ENCODE peak calls at places on chromosomes 4 and X, in eight cellular contexts. One of them, this sample, is unnamed.
A peak's percentile ranks its signal among the peaks of the same experiment; 100 is the strongest.

GRCh38 chr4:42399393-42399792 is 2.1 kb downstream of the SHISA3 start:
- DNase-seq in neural progenitor cell: peak; percentile 45
- DNase-seq in BJ: no peak
- DNase-seq in AG09309: no peak
- DNase-seq in fibroblast of the aortic adventitia: no peak
- DNase-seq in NB4: no peak
- DNase-seq in brain microvascular endothelial cell: no peak
- DNase-seq in fibroblast of lung: no peak
- DNase-seq in this sample: no peak

GRCh38 chrX:40855411-40855810 is 120.1 kb upstream of the MED14 start:
- DNase-seq in neural progenitor cell: no peak
- DNase-seq in BJ: no peak
- DNase-seq in AG09309: peak; percentile 49
- DNase-seq in fibroblast of the aortic adventitia: peak; percentile 72
- DNase-seq in NB4: no peak
- DNase-seq in brain microvascular endothelial cell: no peak
- DNase-seq in fibroblast of lung: peak; percentile 41
- DNase-seq in this sample: no peak

GRCh38 chr4:168562021-168562691 is 65.3 kb downstream of the PALLD start:
- DNase-seq in neural progenitor cell: no peak
- DNase-seq in BJ: no peak
- DNase-seq in AG09309: no peak
- DNase-seq in fibroblast of the aortic adventitia: peak; percentile 28
- DNase-seq in NB4: no peak
- DNase-seq in brain microvascular endothelial cell: no peak
- DNase-seq in fibroblast of lung: peak; percentile 80
- DNase-seq in this sample: peak; percentile 52

GRCh38 chrX:150504399-150505186 is 63.8 kb upstream of the MTM1 start:
- DNase-seq in neural progenitor cell: peak; percentile 19
- DNase-seq in BJ: no peak
- DNase-seq in AG09309: no peak
- DNase-seq in fibroblast of the aortic adventitia: peak; percentile 50
- DNase-seq in NB4: no peak
- DNase-seq in brain microvascular endothelial cell: no peak
- DNase-seq in fibroblast of lung: peak; percentile 33
- DNase-seq in this sample: peak; percentile 15

GRCh38 chrX:150361777-150362351 is 1.3 kb upstream of the MAMLD1 start:
- DNase-seq in neural progenitor cell: peak; percentile 36
- DNase-seq in BJ: no peak
- DNase-seq in AG09309: no peak
- DNase-seq in fibroblast of the aortic adventitia: peak; percentile 12
- DNase-seq in NB4: no peak
- DNase-seq in brain microvascular endothelial cell: no peak
- DNase-seq in fibroblast of lung: peak; percentile 50
- DNase-seq in this sample: no peak

GRCh38 chr4:147739239-147739823 is 7.4 kb downstream of the ARHGAP10 start:
- DNase-seq in neural progenitor cell: no peak
- DNase-seq in BJ: no peak
- DNase-seq in AG09309: no peak
- DNase-seq in fibroblast of the aortic adventitia: no peak
- DNase-seq in NB4: no peak
- DNase-seq in brain microvascular endothelial cell: peak; percentile 80
- DNase-seq in fibroblast of lung: no peak
- DNase-seq in this sample: no peak

GRCh38 chr4:18641334-18641733 is 619.8 kb upstream of the LCORL start:
- DNase-seq in neural progenitor cell: no peak
- DNase-seq in BJ: no peak
- DNase-seq in AG09309: no peak
- DNase-seq in fibroblast of the aortic adventitia: no peak
- DNase-seq in NB4: no peak
- DNase-seq in brain microvascular endothelial cell: no peak
- DNase-seq in fibroblast of lung: no peak
- DNase-seq in this sample: no peak

GRCh38 chr4:44760142-44760898 is 34.0 kb upstream of the GNPDA2 start:
- DNase-seq in neural progenitor cell: peak; percentile 52
- DNase-seq in BJ: no peak
- DNase-seq in AG09309: peak; percentile 8
- DNase-seq in fibroblast of the aortic adventitia: peak; percentile 65
- DNase-seq in NB4: peak; percentile 58
- DNase-seq in brain microvascular endothelial cell: peak; percentile 7
- DNase-seq in fibroblast of lung: peak; percentile 22
- DNase-seq in this sample: peak; percentile 60

GRCh38 chrX:144616317-144616716 is 631.0 kb upstream of the SPANXN1 start:
- DNase-seq in neural progenitor cell: no peak
- DNase-seq in BJ: no peak
- DNase-seq in AG09309: no peak
- DNase-seq in fibroblast of the aortic adventitia: no peak
- DNase-seq in NB4: no peak
- DNase-seq in brain microvascular endothelial cell: no peak
- DNase-seq in fibroblast of lung: peak; percentile 1
- DNase-seq in this sample: no peak

GRCh38 chr4:656651-657337 is 17.3 kb downstream of the ATP5ME start:
- DNase-seq in neural progenitor cell: peak; percentile 2
- DNase-seq in BJ: no peak
- DNase-seq in AG09309: no peak
- DNase-seq in fibroblast of the aortic adventitia: no peak
- DNase-seq in NB4: no peak
- DNase-seq in brain microvascular endothelial cell: no peak
- DNase-seq in fibroblast of lung: no peak
- DNase-seq in this sample: peak; percentile 19

GRCh38 chr4:14294611-14295010 is 667.1 kb upstream of the BOD1L1 start:
- DNase-seq in neural progenitor cell: no peak
- DNase-seq in BJ: no peak
- DNase-seq in AG09309: no peak
- DNase-seq in fibroblast of the aortic adventitia: peak; percentile 50
- DNase-seq in NB4: no peak
- DNase-seq in brain microvascular endothelial cell: no peak
- DNase-seq in fibroblast of lung: peak; percentile 40
- DNase-seq in this sample: peak; percentile 22

GRCh38 chrX:134821370-134821769 is 163.1 kb upstream of the PLAC1 start:
- DNase-seq in neural progenitor cell: no peak
- DNase-seq in BJ: no peak
- DNase-seq in AG09309: no peak
- DNase-seq in fibroblast of the aortic adventitia: peak; percentile 41
- DNase-seq in NB4: peak; percentile 57
- DNase-seq in brain microvascular endothelial cell: peak; percentile 28
- DNase-seq in fibroblast of lung: peak; percentile 56
- DNase-seq in this sample: peak; percentile 73

GRCh38 chr4:76689079-76689817 is 208.7 kb downstream of the SOWAHB start:
- DNase-seq in neural progenitor cell: peak; percentile 91
- DNase-seq in BJ: no peak
- DNase-seq in AG09309: no peak
- DNase-seq in fibroblast of the aortic adventitia: no peak
- DNase-seq in NB4: no peak
- DNase-seq in brain microvascular endothelial cell: no peak
- DNase-seq in fibroblast of lung: peak; percentile 48
- DNase-seq in this sample: no peak
- TF ChIP-seq CTCF in neural progenitor cell: no peak
- TF ChIP-seq CTCF in BJ: no peak
- TF ChIP-seq CTCF in AG09309: no peak
- TF ChIP-seq CTCF in fibroblast of the aortic adventitia: no peak
- TF ChIP-seq CTCF in NB4: no peak
- TF ChIP-seq CTCF in brain microvascular endothelial cell: no peak
- TF ChIP-seq CTCF in fibroblast of lung: no peak
- TF ChIP-seq CTCF in this sample: no peak

DNA sequence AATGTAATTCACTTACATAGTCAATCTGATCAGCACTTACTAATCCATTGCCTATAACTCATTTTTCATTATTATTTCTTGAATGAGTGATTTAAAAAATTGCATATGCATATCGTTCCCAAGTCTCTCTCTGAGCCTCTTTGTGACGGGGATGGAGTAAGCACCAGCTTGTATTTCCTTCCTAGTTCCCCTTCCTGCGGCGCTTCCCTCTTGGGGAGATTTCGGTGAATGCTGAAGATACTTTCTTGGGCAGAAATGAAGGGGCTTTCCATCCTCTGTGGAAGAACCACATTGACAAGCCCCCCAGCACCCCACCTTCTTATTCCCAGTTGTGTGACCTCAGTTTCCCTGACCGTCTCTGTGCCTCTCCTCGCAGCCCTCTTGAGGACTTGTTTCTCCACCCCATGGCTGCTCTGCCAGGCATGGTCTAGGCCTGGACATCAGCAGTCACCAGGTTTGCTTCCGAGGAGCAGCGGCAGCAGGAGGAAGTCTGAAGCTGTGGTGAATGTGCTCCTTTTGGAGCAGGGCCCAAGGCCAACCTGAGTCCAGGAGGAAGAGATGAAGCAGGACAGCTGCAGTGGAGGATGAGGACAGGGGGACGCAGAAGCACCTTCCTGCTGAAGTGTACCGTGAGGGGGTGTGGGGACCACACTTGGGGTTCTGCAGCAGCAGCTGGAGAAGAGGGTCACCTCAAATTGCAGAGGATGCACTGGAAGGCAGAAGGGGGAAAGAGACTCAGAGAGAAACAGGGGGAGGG is 124.9 kb downstream of the IRF2 start:
- DNase-seq in neural progenitor cell: no peak
- DNase-seq in BJ: no peak
- DNase-seq in AG09309: no peak
- DNase-seq in fibroblast of the aortic adventitia: no peak
- DNase-seq in NB4: no peak
- DNase-seq in brain microvascular endothelial cell: no peak
- DNase-seq in fibroblast of lung: no peak
- DNase-seq in this sample: no peak
- H3K4me3 ChIP-seq in neural progenitor cell: no peak overlapping the region
- H3K4me3 ChIP-seq in BJ: no peak overlapping the region
- H3K4me3 ChIP-seq in AG09309: no peak overlapping the region
- H3K4me3 ChIP-seq in fibroblast of the aortic adventitia: no peak overlapping the region
- H3K4me3 ChIP-seq in NB4: no peak overlapping the region
- H3K4me3 ChIP-seq in brain microvascular endothelial cell: no peak overlapping the region
- H3K4me3 ChIP-seq in fibroblast of lung: no peak overlapping the region
- H3K4me3 ChIP-seq in this sample: no peak overlapping the region

GRCh38 chr4:2168469-2169319 is 73.2 kb downstream of the HAUS3 start:
- DNase-seq in neural progenitor cell: no peak
- DNase-seq in BJ: no peak
- DNase-seq in AG09309: no peak
- DNase-seq in fibroblast of the aortic adventitia: no peak
- DNase-seq in NB4: no peak
- DNase-seq in brain microvascular endothelial cell: no peak
- DNase-seq in fibroblast of lung: no peak
- DNase-seq in this sample: no peak
- TF ChIP-seq CTCF in neural progenitor cell: no peak
- TF ChIP-seq CTCF in BJ: no peak
- TF ChIP-seq CTCF in AG09309: no peak
- TF ChIP-seq CTCF in fibroblast of the aortic adventitia: no peak
- TF ChIP-seq CTCF in NB4: no peak
- TF ChIP-seq CTCF in brain microvascular endothelial cell: no peak
- TF ChIP-seq CTCF in fibroblast of lung: no peak
- TF ChIP-seq CTCF in this sample: no peak

GRCh38 chr4:111793686-111794085 is 351.6 kb upstream of the FAM241A start:
- DNase-seq in neural progenitor cell: no peak
- DNase-seq in BJ: no peak
- DNase-seq in AG09309: no peak
- DNase-seq in fibroblast of the aortic adventitia: no peak
- DNase-seq in NB4: no peak
- DNase-seq in brain microvascular endothelial cell: no peak
- DNase-seq in fibroblast of lung: no peak
- DNase-seq in this sample: no peak

GRCh38 chr4:111792592-111792991 is 352.7 kb upstream of the FAM241A start:
- DNase-seq in neural progenitor cell: no peak
- DNase-seq in BJ: no peak
- DNase-seq in AG09309: no peak
- DNase-seq in fibroblast of the aortic adventitia: no peak
- DNase-seq in NB4: no peak
- DNase-seq in brain microvascular endothelial cell: no peak
- DNase-seq in fibroblast of lung: no peak
- DNase-seq in this sample: no peak

GRCh38 chr4:111789901-111790640 is 355.2 kb upstream of the FAM241A start:
- DNase-seq in neural progenitor cell: no peak
- DNase-seq in BJ: no peak
- DNase-seq in AG09309: no peak
- DNase-seq in fibroblast of the aortic adventitia: no peak
- DNase-seq in NB4: no peak
- DNase-seq in brain microvascular endothelial cell: no peak
- DNase-seq in fibroblast of lung: no peak
- DNase-seq in this sample: no peak

GRCh38 chr4:111788046-111788642 is 357.1 kb upstream of the FAM241A start:
- DNase-seq in neural progenitor cell: peak; percentile 81
- DNase-seq in BJ: no peak
- DNase-seq in AG09309: no peak
- DNase-seq in fibroblast of the aortic adventitia: no peak
- DNase-seq in NB4: no peak
- DNase-seq in brain microvascular endothelial cell: no peak
- DNase-seq in fibroblast of lung: no peak
- DNase-seq in this sample: no peak
- H3K4me3 ChIP-seq in neural progenitor cell: peak overlapping the region; percentile 40
- H3K4me3 ChIP-seq in BJ: no peak overlapping the region
- H3K4me3 ChIP-seq in AG09309: no peak overlapping the region
- H3K4me3 ChIP-seq in fibroblast of the aortic adventitia: no peak overlapping the region
- H3K4me3 ChIP-seq in NB4: no peak overlapping the region
- H3K4me3 ChIP-seq in brain microvascular endothelial cell: peak overlapping the region; percentile 22
- H3K4me3 ChIP-seq in fibroblast of lung: no peak overlapping the region
- H3K4me3 ChIP-seq in this sample: no peak overlapping the region

GRCh38 chrX:7204619-7205018 is 56.7 kb upstream of the PUDP start:
- DNase-seq in neural progenitor cell: no peak
- DNase-seq in BJ: no peak
- DNase-seq in AG09309: no peak
- DNase-seq in fibroblast of the aortic adventitia: no peak
- DNase-seq in NB4: no peak
- DNase-seq in brain microvascular endothelial cell: no peak
- DNase-seq in fibroblast of lung: no peak
- DNase-seq in this sample: no peak
- TF ChIP-seq CTCF in neural progenitor cell: no peak
- TF ChIP-seq CTCF in BJ: no peak
- TF ChIP-seq CTCF in AG09309: no peak
- TF ChIP-seq CTCF in fibroblast of the aortic adventitia: no peak
- TF ChIP-seq CTCF in NB4: no peak
- TF ChIP-seq CTCF in brain microvascular endothelial cell: no peak
- TF ChIP-seq CTCF in fibroblast of lung: no peak
- TF ChIP-seq CTCF in this sample: no peak

DNA sequence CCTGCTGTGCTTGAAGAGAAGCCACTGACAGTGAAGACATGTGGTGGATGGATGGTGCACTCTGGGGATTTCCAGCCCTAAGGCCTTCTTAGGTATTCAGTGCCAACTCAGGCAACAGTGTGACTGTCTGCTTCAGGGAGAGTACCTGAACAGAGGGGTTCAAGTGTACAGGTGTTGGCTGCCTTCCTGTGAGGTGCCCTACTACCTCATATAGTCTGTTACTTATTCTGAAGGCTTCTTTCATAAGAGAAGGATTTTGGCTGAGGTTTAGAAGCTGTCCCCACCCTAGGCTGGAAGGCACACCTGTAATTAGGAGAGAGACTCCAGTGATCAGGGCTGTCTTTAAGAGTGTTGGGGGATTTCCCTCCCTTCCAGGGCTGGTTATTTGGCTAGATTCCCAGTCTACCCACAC is 1.8 kb downstream of the FTHL17 start:
- DNase-seq in neural progenitor cell: no peak
- DNase-seq in BJ: no peak
- DNase-seq in AG09309: no peak
- DNase-seq in fibroblast of the aortic adventitia: no peak
- DNase-seq in NB4: no peak
- DNase-seq in brain microvascular endothelial cell: no peak
- DNase-seq in fibroblast of lung: no peak
- DNase-seq in this sample: no peak
- H3K4me3 ChIP-seq in neural progenitor cell: no peak overlapping the region
- H3K4me3 ChIP-seq in BJ: no peak overlapping the region
- H3K4me3 ChIP-seq in AG09309: no peak overlapping the region
- H3K4me3 ChIP-seq in fibroblast of the aortic adventitia: no peak overlapping the region
- H3K4me3 ChIP-seq in NB4: no peak overlapping the region
- H3K4me3 ChIP-seq in brain microvascular endothelial cell: no peak overlapping the region
- H3K4me3 ChIP-seq in fibroblast of lung: no peak overlapping the region
- H3K4me3 ChIP-seq in this sample: no peak overlapping the region

This sample was measured in fibroblast of mammary gland.